ENCODE peak calls at places on chromosomes 5 and 9, in eight cellular contexts. N, O, G, U, T, H, F and K are unnamed samples.

GRCh38 chr5:41793156-41793770 is 77.0 kb downstream of the OXCT1 start:
- DNase-seq in N (peak; percentile 75), O (peak; percentile 70), G (peak; percentile 81), U (no peak), T (peak; percentile 63), H (no peak), F (peak; percentile 72), K (no peak)

GRCh38 chr5:139852696-139853095 is 57.1 kb downstream of the PSD2 start:
- DNase-seq in N (no peak), O (no peak), G (no peak), U (no peak), T (no peak), H (no peak), F (no peak), K (no peak)

GRCh38 chr5:149325166-149325735 is 20.0 kb upstream of the GRPEL2 start:
- DNase-seq in N (peak; percentile 52), O (no peak), G (no peak), U (no peak), T (peak; percentile 65), H (no peak), F (peak; percentile 23), K (no peak)

GRCh38 chr5:138611295-138612220 is 36.4 kb upstream of the HSPA9 start:
- DNase-seq in N (peak; percentile 45), O (no peak), G (no peak), U (no peak), T (peak; percentile 26), H (peak; percentile 61), F (no peak), K (no peak)

GRCh38 chr5:43773032-43773830 is 170.3 kb downstream of the NNT start:
- DNase-seq in N (peak; percentile 92), O (peak; percentile 26), G (peak; percentile 40), U (no peak), T (peak; percentile 87), H (no peak), F (peak; percentile 89), K (no peak)

GRCh38 chr5:4572297-4572696 is 567.8 kb upstream of the ADAMTS16 start:
- DNase-seq in N (no peak), O (no peak), G (no peak), U (no peak), T (no peak), H (no peak), F (peak; percentile 63), K (no peak)

GRCh38 chr5:106094128-106094726 is 1576.5 kb downstream of the EFNA5 start:
- DNase-seq in N (peak; percentile 26), O (no peak), G (no peak), U (peak; percentile 80), T (peak; percentile 29), H (no peak), F (peak; percentile 37), K (peak; percentile 87)

GRCh38 chr9:121350993-121351561 is 19.0 kb downstream of the STOM start:
- DNase-seq in N (peak; percentile 97), O (no peak), G (peak; percentile 87), U (peak; percentile 88), T (peak; percentile 97), H (peak; percentile 41), F (peak; percentile 77), K (peak; percentile 84)

GRCh38 chr9:21817176-21817575 is 14.7 kb downstream of the MTAP start:
- DNase-seq in N (peak; percentile 96), O (no peak), G (peak; percentile 35), U (no peak), T (peak; percentile 90), H (no peak), F (no peak), K (no peak)

GRCh38 chr9:82295177-82295576 is 306.6 kb downstream of the SPATA31D1 start:
- DNase-seq in N (no peak), O (no peak), G (no peak), U (no peak), T (no peak), H (no peak), F (no peak), K (no peak)

GRCh38 chr5:54186912-54187445 is 123.4 kb downstream of the ARL15 start:
- DNase-seq in N (no peak), O (no peak), G (no peak), U (no peak), T (no peak), H (no peak), F (no peak), K (no peak)

GRCh38 chr9:138098908-138099791 is 221.6 kb downstream of the CACNA1B start:
- DNase-seq in N (no peak), O (no peak), G (no peak), U (no peak), T (no peak), H (no peak), F (no peak), K (peak; percentile 5)

GRCh38 chr5:137303509-137303908 is 195.6 kb downstream of the SPOCK1 start:
- DNase-seq in N (no peak), O (no peak), G (no peak), U (no peak), T (no peak), H (no peak), F (no peak), K (no peak)

GRCh38 chr9:74275872-74276508 is 221.1 kb upstream of the RORB start:
- DNase-seq in N (no peak), O (no peak), G (no peak), U (no peak), T (no peak), H (no peak), F (no peak), K (no peak)

GRCh38 chr9:84501587-84501986 is 161.0 kb upstream of the SLC28A3 start:
- DNase-seq in N (no peak), O (no peak), G (no peak), U (no peak), T (no peak), H (no peak), F (no peak), K (no peak)

GRCh38 chr9:88776717-88777497 is 214.4 kb upstream of the S1PR3 start:
- DNase-seq in N (peak; percentile 93), O (peak; percentile 68), G (peak; percentile 91), U (no peak), T (peak; percentile 89), H (peak; percentile 17), F (peak; percentile 88), K (no peak)

GRCh38 chr5:154049685-154050084 is 10.9 kb downstream of the MFAP3 start:
- DNase-seq in N (no peak), O (no peak), G (no peak), U (no peak), T (no peak), H (no peak), F (no peak), K (no peak)

GRCh38 chr5:2008851-2009629 is 126.3 kb upstream of the IRX4 start:
- DNase-seq in N (no peak), O (no peak), G (no peak), U (peak; percentile 11), T (no peak), H (no peak), F (no peak), K (no peak)

GRCh38 chr5:135156715-135157404 is 122.8 kb upstream of the PITX1 start:
- DNase-seq in N (no peak), O (no peak), G (no peak), U (no peak), T (no peak), H (no peak), F (no peak), K (no peak)

DNA sequence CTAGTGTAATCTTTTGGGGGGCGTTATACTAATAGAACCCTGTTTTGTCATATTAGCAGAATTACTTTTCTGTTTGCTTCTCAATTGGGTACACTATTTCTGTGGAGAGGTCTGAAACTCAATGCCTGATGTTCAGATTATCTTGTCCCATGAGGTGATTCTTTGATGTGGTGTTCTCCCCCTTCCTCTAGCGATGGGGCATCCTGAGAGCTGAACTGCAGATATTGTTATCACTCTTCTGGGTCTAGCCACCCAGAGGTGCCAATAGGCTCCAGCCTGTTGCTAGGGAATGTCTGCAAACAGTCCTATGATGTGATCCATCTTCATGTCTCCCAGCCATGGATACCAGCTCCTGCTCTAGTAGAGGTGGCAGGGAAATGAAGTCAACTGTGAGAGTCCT is 233.1 kb upstream of the RASA1 start:
- DNase-seq in N (no peak), O (no peak), G (no peak), U (no peak), T (no peak), H (no peak), F (no peak), K (no peak)
- H3K4me3 ChIP-seq in N (no peak overlapping the region), O (no peak overlapping the region), G (no peak overlapping the region), U (no peak overlapping the region), T (no peak overlapping the region), H (no peak overlapping the region), F (no peak overlapping the region), K (no peak overlapping the region)

DNA sequence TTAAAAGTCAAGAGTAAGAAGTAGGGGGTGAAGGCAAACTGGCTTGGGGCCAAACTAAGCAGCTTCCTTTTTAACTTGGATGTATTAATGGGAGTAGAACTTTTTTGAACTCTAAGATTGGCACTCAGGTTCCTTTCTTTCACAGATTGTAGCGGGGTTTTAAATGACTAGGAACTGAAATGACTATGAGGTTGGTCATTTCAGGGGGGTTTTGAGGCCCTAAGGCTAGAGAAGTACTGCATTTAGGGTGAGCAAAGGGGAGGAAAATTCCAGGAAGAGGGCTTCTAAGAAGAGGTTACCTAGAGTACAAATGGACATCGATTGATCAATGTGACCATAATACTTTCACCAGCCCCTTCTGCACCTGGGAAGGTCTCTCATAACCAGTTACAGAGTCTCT is 381.8 kb downstream of the MLLT3 start:
- DNase-seq in N (no peak), O (no peak), G (no peak), U (no peak), T (no peak), H (no peak), F (no peak), K (no peak)
- H3K4me3 ChIP-seq in N (no peak overlapping the region), O (no peak overlapping the region), G (no peak overlapping the region), U (no peak overlapping the region), T (no peak overlapping the region), H (no peak overlapping the region), F (no peak overlapping the region), K (no peak overlapping the region)

GRCh38 chr5:31531543-31531887 is 378 bp downstream of the DROSHA start:
- DNase-seq in N (peak; percentile 20), O (no peak), G (peak; percentile 7), U (no peak), T (peak; percentile 18), H (peak; percentile 49), F (no peak), K (no peak)
- H3K4me3 ChIP-seq in N (peak overlapping the region; percentile 85), O (peak overlapping the region; percentile 94), G (peak overlapping the region; percentile 71), U (peak overlapping the region; percentile 76), T (peak overlapping the region; percentile 94), H (peak overlapping the region; percentile 94), F (peak overlapping the region; percentile 56), K (peak overlapping the region; percentile 66)

GRCh38 chr5:151925396-151925750 is 722 bp upstream of the GLRA1 start:
- DNase-seq in N (no peak), O (no peak), G (no peak), U (no peak), T (no peak), H (no peak), F (no peak), K (no peak)

GRCh38 chr5:151926186-151926585 is 1.5 kb upstream of the GLRA1 start:
- DNase-seq in N (no peak), O (no peak), G (no peak), U (no peak), T (no peak), H (no peak), F (no peak), K (no peak)

DNA sequence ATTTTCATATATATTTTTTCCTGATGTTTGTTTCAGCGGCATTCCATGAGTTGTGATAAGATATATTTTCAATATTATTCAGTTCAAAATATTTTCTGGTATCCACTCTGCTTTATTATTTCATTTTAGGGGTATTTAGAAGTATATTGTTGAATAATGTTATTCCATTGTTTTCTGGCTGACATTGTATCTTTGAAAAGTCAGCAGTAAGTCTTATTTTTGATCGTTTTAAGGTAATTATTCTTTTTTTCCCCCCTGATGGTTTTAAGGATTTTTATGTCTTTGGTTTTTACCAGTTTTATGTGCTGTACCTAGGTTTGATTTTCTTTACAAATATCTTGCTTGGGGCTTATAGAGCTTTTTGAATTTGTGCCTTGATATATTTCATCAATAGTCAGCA is 6.6 kb upstream of the GLRA1 start:
- DNase-seq in N (no peak), O (no peak), G (no peak), U (no peak), T (no peak), H (no peak), F (no peak), K (no peak)
- H3K4me3 ChIP-seq in N (no peak overlapping the region), O (no peak overlapping the region), G (no peak overlapping the region), U (no peak overlapping the region), T (no peak overlapping the region), H (no peak overlapping the region), F (no peak overlapping the region), K (no peak overlapping the region)